ENCODE peak calls at places on chromosomes 12 and 14, in ten cellular contexts. C is fibroblast of gingiva; Q is fibroblast of lung; U is activated CD4-positive, alpha-beta T cell treated with anti-CD3 and anti-CD28 coated beads for 48 hours; R is activated naive CD8-positive, alpha-beta T cell treated with anti-CD3 and anti-CD28 coated beads, Interleukin-2, amount 50 U/mL, for 24 hours; Z is SIG-M5; Y is Peyer's patch; S is NCI-H2171 treated with DMSO at 0.1 percent for 48 hours; X is Kasumi-1; A is central memory CD8-positive, alpha-beta T cell. D is an unnamed sample.

GRCh38 chr14:31877333-31877798 is 199.7 kb upstream of the ARHGAP5 start:
- DNase-seq in C (peak), Q (peak), U (no peak), R (no peak), Z (no peak), Y (no peak), S (peak), X (no peak), A (no peak), D (no peak)

GRCh38 chr12:40953076-40953475 is 235.0 kb upstream of the PDZRN4 start:
- DNase-seq in C (peak), Q (no peak), U (no peak), R (no peak), Z (no peak), Y (no peak), S (no peak), X (no peak), A (no peak), D (no peak)

GRCh38 chr14:95182379-95182778 is 25.1 kb upstream of the DICER1 start:
- DNase-seq in C (no peak), Q (no peak), U (no peak), R (no peak), Z (no peak), Y (no peak), S (no peak), X (no peak), A (no peak), D (no peak)

GRCh38 chr12:26374934-26375333 is 179.6 kb downstream of the SSPN start:
- DNase-seq in C (no peak), Q (peak), U (no peak), R (no peak), Z (no peak), Y (no peak), S (peak), X (no peak), A (no peak), D (no peak)

GRCh38 chr12:79255326-79255725 is 390.8 kb downstream of the SYT1 start:
- DNase-seq in C (no peak), Q (peak), U (no peak), R (no peak), Z (no peak), Y (no peak), S (no peak), X (no peak), A (no peak), D (no peak)

GRCh38 chr14:105168979-105169507 is 467 bp upstream of the JAG2 start:
- DNase-seq in C (no peak), Q (no peak), U (peak), R (peak), Z (no peak), Y (peak), S (peak), X (peak), A (no peak), D (no peak)

GRCh38 chr14:105325303-105325702 is 10.8 kb downstream of the PACS2 start:
- DNase-seq in C (no peak), Q (no peak), U (no peak), R (no peak), Z (no peak), Y (no peak), S (no peak), X (no peak), A (no peak), D (no peak)

GRCh38 chr12:49428652-49429549 is 61.6 kb downstream of the SPATS2 start:
- DNase-seq in C (peak), Q (peak), U (no peak), R (no peak), Z (peak), Y (no peak), S (peak), X (peak), A (no peak), D (no peak)

GRCh38 chr14:105974902-105975301 is 448.5 kb downstream of the TMEM121 start:
- DNase-seq in C (no peak), Q (no peak), U (peak), R (peak), Z (no peak), Y (no peak), S (peak), X (peak), A (peak), D (no peak)

GRCh38 chr12:77328326-77328725 is 263.0 kb upstream of the E2F7 start:
- DNase-seq in C (no peak), Q (no peak), U (no peak), R (no peak), Z (no peak), Y (no peak), S (no peak), X (no peak), A (no peak), D (no peak)

GRCh38 chr12:32881107-32881506 is 15.5 kb downstream of the PKP2 start:
- DNase-seq in C (no peak), Q (no peak), U (no peak), R (no peak), Z (no peak), Y (no peak), S (peak), X (no peak), A (no peak), D (no peak)

GRCh38 chr14:31357279-31357678 is 63.1 kb downstream of the HEATR5A start:
- DNase-seq in C (no peak), Q (no peak), U (no peak), R (no peak), Z (no peak), Y (no peak), S (no peak), X (no peak), A (no peak), D (no peak)

GRCh38 chr14:64944861-64945260 is 2.3 kb upstream of the GPX2 start:
- DNase-seq in C (no peak), Q (no peak), U (no peak), R (no peak), Z (no peak), Y (no peak), S (no peak), X (no peak), A (no peak), D (no peak)

GRCh38 chr14:59869381-59870255 is 958 bp downstream of the RTN1 start:
- DNase-seq in C (no peak), Q (no peak), U (no peak), R (no peak), Z (no peak), Y (no peak), S (no peak), X (no peak), A (no peak), D (no peak)

GRCh38 chr12:62722971-62723680 is 211.8 kb downstream of the PPM1H start:
- DNase-seq in C (peak), Q (peak), U (no peak), R (no peak), Z (no peak), Y (no peak), S (peak), X (no peak), A (no peak), D (peak)

D was measured in SHP77.